ENCODE peak calls at places on chromosome 15, in seven cellular contexts. K is IMR-90, C is HepG2, Z is A549, A is WTC11, F is K562, O is H1. V is an unnamed sample.

GRCh38 chr15:70859322-70859908 is 5.5 kb upstream of the LARP6 start:
- DNase-seq in K (no peak), C (peak), Z (no peak), A (no peak), F (no peak), O (no peak), V (no peak)

GRCh38 chr15:73908030-73908821 is 18.0 kb upstream of the LOXL1 start:
- DNase-seq in K (peak), C (peak), Z (peak), A (peak), F (peak), O (no peak), V (peak)

GRCh38 chr15:51600114-51600513 is 22.5 kb downstream of the DMXL2 start:
- DNase-seq in K (peak), C (no peak), Z (no peak), A (no peak), F (no peak), O (no peak), V (peak)

GRCh38 chr15:27241942-27242341 is 271.0 kb downstream of the GABRG3 start:
- DNase-seq in K (no peak), C (no peak), Z (no peak), A (no peak), F (no peak), O (no peak), V (no peak)

GRCh38 chr15:63398456-63398855 is 16.8 kb upstream of the CA12 start:
- DNase-seq in K (no peak), C (no peak), Z (no peak), A (no peak), F (peak), O (no peak), V (no peak)

GRCh38 chr15:101255615-101256350 is 3.9 kb upstream of the CHSY1 start:
- DNase-seq in K (peak), C (peak), Z (no peak), A (no peak), F (peak), O (no peak), V (no peak)

GRCh38 chr15:92435145-92435544 is 41.5 kb downstream of the ST8SIA2 start:
- DNase-seq in K (no peak), C (no peak), Z (no peak), A (no peak), F (no peak), O (no peak), V (no peak)

GRCh38 chr15:40327338-40327917 is 3.9 kb downstream of the INAFM2 start:
- DNase-seq in K (no peak), C (no peak), Z (no peak), A (no peak), F (no peak), O (no peak), V (no peak)

GRCh38 chr15:101293122-101293521 is 1.9 kb downstream of the SNRPA1 start:
- DNase-seq in K (no peak), C (no peak), Z (no peak), A (no peak), F (no peak), O (no peak), V (no peak)

GRCh38 chr15:87604857-87605446 is 651.6 kb downstream of the NTRK3 start:
- DNase-seq in K (no peak), C (no peak), Z (peak), A (peak), F (peak), O (no peak), V (no peak)

GRCh38 chr15:62874933-62875625 is 167.5 kb upstream of the TPM1 start:
- DNase-seq in K (no peak), C (no peak), Z (no peak), A (no peak), F (no peak), O (no peak), V (no peak)

GRCh38 chr15:26971303-26972018 is 480 bp downstream of the GABRG3 start:
- DNase-seq in K (no peak), C (no peak), Z (no peak), A (peak), F (no peak), O (no peak), V (no peak)

GRCh38 chr15:71167445-71168162 is 52.3 kb downstream of the THSD4 start:
- DNase-seq in K (no peak), C (no peak), Z (no peak), A (no peak), F (no peak), O (no peak), V (no peak)

GRCh38 chr15:62647195-62647865 is 395.2 kb upstream of the TPM1 start:
- DNase-seq in K (peak), C (peak), Z (peak), A (no peak), F (no peak), O (no peak), V (no peak)

GRCh38 chr15:62799037-62799436 is 243.5 kb upstream of the TPM1 start:
- DNase-seq in K (no peak), C (no peak), Z (no peak), A (no peak), F (no peak), O (no peak), V (no peak)

GRCh38 chr15:33296856-33297255 is 13.9 kb upstream of the RYR3 start:
- DNase-seq in K (no peak), C (no peak), Z (no peak), A (no peak), F (no peak), O (no peak), V (no peak)

GRCh38 chr15:33766329-33766728 is 202.0 kb upstream of the CHRM5 start:
- DNase-seq in K (no peak), C (no peak), Z (no peak), A (no peak), F (no peak), O (no peak), V (no peak)

GRCh38 chr15:31352283-31352880 is 25.7 kb downstream of the KLF13 start:
- DNase-seq in K (peak), C (no peak), Z (no peak), A (no peak), F (no peak), O (no peak), V (no peak)

GRCh38 chr15:66269326-66270090 is 16.0 kb upstream of the MEGF11 start:
- DNase-seq in K (peak), C (no peak), Z (no peak), A (no peak), F (peak), O (no peak), V (no peak)

GRCh38 chr15:77901251-77901881 is 176.1 kb downstream of the TBC1D2B start:
- DNase-seq in K (no peak), C (no peak), Z (no peak), A (peak), F (no peak), O (no peak), V (no peak)

GRCh38 chr15:81921163-81921562 is 124.7 kb downstream of the MEX3B start:
- DNase-seq in K (no peak), C (no peak), Z (no peak), A (no peak), F (no peak), O (no peak), V (no peak)

GRCh38 chr15:31472636-31473383 is 146.2 kb downstream of the KLF13 start:
- DNase-seq in K (peak), C (no peak), Z (no peak), A (no peak), F (no peak), O (no peak), V (peak)

GRCh38 chr15:66657062-66658020 is 44.7 kb upstream of the SMAD6 start:
- DNase-seq in K (no peak), C (no peak), Z (no peak), A (no peak), F (no peak), O (no peak), V (no peak)

GRCh38 chr15:98760112-98760826 is 111.9 kb downstream of the IGF1R start:
- DNase-seq in K (no peak), C (no peak), Z (no peak), A (no peak), F (no peak), O (no peak), V (no peak)

GRCh38 chr15:101159096-101159935 is 92.5 kb downstream of the CHSY1 start:
- DNase-seq in K (no peak), C (no peak), Z (no peak), A (no peak), F (no peak), O (no peak), V (no peak)

GRCh38 chr15:45549831-45550230 is 27.3 kb upstream of the SLC30A4 start:
- DNase-seq in K (peak), C (no peak), Z (no peak), A (no peak), F (no peak), O (no peak), V (no peak)
- TF ChIP-seq USF2 in K (no peak), C (no peak), Z (no peak), A (no peak), F (no peak), O (no peak), V (no peak)

GRCh38 chr15:49428392-49429095 is 5.5 kb downstream of the FGF7 start:
- DNase-seq in K (peak), C (no peak), Z (no peak), A (no peak), F (no peak), O (no peak), V (no peak)
- TF ChIP-seq USF2 in K (no peak), C (no peak), Z (no peak), A (no peak), F (no peak), O (no peak), V (no peak)

DNA sequence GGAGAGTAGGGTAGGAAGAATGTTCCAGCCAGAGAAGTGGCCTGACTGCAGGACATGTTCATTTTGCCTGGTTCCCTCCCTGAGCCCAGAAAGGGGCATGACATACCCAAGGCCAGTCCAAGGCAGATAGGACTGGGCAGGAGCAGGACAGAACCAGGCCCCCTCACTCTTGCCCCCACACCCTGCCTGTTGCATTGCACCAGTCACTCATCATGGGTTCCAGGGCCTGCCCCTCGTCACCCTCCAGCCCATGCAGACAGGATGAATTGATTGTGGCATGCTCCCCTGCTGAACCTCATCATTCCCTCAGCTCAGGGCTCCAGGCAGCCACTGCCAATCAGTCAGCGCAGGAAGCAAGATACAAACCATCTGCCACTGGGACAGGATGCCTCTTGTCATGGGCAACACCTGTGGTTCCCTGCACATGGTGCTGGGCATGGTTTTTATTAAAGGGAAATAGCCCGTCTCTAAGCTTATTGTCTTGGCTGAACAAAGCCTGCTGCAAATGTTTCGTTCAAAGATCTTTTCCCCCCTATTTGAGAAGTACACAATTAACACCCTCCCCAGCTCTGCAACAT is 48.9 kb downstream of the RASGRF1 start:
- DNase-seq in K (no peak), C (no peak), Z (no peak), A (no peak), F (no peak), O (no peak), V (no peak)
- TF ChIP-seq USF2 in K (no peak), C (no peak), Z (no peak), A (no peak), F (no peak), O (no peak), V (no peak)

GRCh38 chr15:42060797-42061196 is 33.6 kb downstream of the PLA2G4D start:
- DNase-seq in K (no peak), C (peak), Z (no peak), A (no peak), F (no peak), O (no peak), V (no peak)
- TF ChIP-seq USF2 in K (no peak), C (peak), Z (no peak), A (no peak), F (no peak), O (no peak), V (no peak)

GRCh38 chr15:55993111-55993803 is at the start of gene NEDD4:
- DNase-seq in K (peak), C (peak), Z (peak), A (peak), F (peak), O (no peak), V (peak)
- TF ChIP-seq USF2 in K (no peak), C (no peak), Z (no peak), A (no peak), F (no peak), O (no peak), V (no peak)

DNA sequence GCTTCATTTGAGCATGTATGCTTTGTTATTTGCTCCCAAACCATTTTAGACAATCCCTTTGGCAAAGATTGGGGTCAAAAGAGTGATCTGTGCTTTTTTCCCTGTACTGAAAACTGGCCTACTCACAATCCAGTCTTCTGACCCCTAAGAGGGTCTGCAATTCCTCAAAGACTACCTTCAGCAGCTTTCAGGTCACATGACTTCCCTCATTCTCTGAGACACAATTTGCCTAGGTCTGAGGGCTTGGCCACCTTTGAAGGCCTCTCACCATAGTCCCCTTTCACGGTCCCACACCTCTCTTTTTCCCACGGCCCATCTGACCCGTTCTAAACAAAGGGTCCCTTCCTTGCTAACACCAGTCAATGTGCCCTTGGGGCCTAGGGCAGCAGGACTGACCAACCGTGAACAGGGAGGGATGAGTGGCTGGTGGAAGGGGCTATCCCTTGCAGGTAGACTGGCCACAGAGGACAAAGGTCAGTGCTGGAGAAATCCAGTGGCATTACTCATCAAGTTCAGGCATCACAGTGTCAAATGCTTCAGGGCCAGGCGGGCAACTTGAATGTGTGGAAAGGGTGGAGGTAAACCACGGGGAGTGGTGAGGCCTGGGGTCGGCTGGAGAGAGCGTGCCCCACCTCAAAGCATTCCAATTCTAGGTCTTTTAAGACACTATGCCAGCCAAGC is 10.8 kb downstream of the RASL12 start:
- DNase-seq in K (peak), C (peak), Z (peak), A (no peak), F (no peak), O (no peak), V (no peak)
- TF ChIP-seq USF2 in K (no peak), C (peak), Z (no peak), A (no peak), F (no peak), O (no peak), V (no peak)

DNA sequence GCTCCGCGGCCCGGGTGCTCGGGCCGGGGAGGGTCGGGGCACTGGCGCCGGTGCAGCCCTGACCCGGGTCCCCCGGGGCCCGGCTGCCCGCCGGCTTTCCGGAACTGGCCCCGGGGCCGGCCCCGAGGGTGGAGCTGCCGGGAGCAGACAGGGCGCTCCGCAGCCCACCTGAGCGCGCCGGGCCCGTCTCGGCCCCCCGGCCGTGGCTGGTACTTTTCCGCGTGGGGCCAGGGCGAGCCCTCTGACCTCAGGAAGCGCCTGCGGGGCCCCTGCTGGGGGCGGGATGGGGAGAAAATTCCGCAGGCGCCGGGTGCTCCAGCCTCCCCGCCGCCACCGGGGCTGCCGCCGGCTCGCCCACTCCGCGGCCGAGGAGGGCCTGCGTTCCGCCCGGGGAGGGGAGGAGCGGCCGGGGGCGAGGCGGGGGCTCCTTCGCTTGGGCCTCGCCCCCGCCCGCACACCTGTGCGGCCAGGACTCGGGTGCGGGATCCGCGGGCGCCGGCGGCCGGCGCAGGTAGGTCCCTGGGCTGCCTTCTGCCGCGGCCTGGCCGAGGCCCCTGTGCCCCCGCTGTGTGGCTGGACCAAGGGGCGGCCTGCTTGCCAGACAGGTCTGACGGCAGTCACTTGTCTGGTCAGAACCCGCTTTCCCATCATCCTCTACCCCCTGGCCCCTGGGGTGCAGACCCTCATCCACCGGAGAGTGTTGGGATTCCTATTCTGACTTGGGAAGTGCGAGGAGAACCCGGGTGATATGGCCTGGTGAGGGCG is 3.5 kb downstream of the FURIN start:
- DNase-seq in K (no peak), C (no peak), Z (no peak), A (peak), F (peak), O (no peak), V (no peak)
- TF ChIP-seq USF2 in K (no peak), C (no peak), Z (no peak), A (no peak), F (no peak), O (no peak), V (no peak)

GRCh38 chr15:80588801-80589200 is 106.3 kb upstream of the ABHD17C start:
- DNase-seq in K (peak), C (peak), Z (peak), A (no peak), F (no peak), O (no peak), V (no peak)
- TF ChIP-seq USF2 in K (peak), C (no peak), Z (peak), A (no peak), F (no peak), O (no peak), V (no peak)